ENCODE peak calls at places on chromosomes 6 and 20, in six cellular contexts. One of them, this sample, is unnamed.

GRCh38 chr6:154510144-154510905 is at the start of gene CNKSR3:
- DNase-seq in NCI-H1092: peak; percentile 93
- DNase-seq in activated naive CD4-positive, alpha-beta T cell: no peak
- DNase-seq in NCI-H345: peak; percentile 99
- DNase-seq in naive B cell: no peak
- DNase-seq in stimulated activated naive CD4-positive, alpha-beta T cell: no peak
- DNase-seq in this sample: no peak

GRCh38 chr6:35493307-35493983 is 3.4 kb downstream of the TEAD3 start:
- DNase-seq in activated naive CD4-positive, alpha-beta T cell: no peak
- DNase-seq in NCI-H345: no peak
- DNase-seq in stimulated activated naive CD4-positive, alpha-beta T cell: no peak
- DNase-seq in NCI-H1092: no peak
- DNase-seq in naive B cell: no peak
- DNase-seq in this sample: no peak

GRCh38 chr6:46032112-46032998 is 16.7 kb upstream of the CLIC5 start:
- DNase-seq in NCI-H1092: no peak
- DNase-seq in naive B cell: no peak
- DNase-seq in NCI-H345: no peak
- DNase-seq in activated naive CD4-positive, alpha-beta T cell: no peak
- DNase-seq in stimulated activated naive CD4-positive, alpha-beta T cell: no peak
- DNase-seq in this sample: no peak

GRCh38 chr6:108277831-108278230 is 17.0 kb upstream of the SNX3 start:
- DNase-seq in NCI-H345: no peak
- DNase-seq in stimulated activated naive CD4-positive, alpha-beta T cell: no peak
- DNase-seq in naive B cell: no peak
- DNase-seq in NCI-H1092: no peak
- DNase-seq in activated naive CD4-positive, alpha-beta T cell: no peak
- DNase-seq in this sample: no peak

GRCh38 chr6:137799950-137800568 is 67.0 kb upstream of the TNFAIP3 start:
- DNase-seq in activated naive CD4-positive, alpha-beta T cell: peak; percentile 9
- DNase-seq in NCI-H345: peak; percentile 23
- DNase-seq in naive B cell: peak; percentile 60
- DNase-seq in NCI-H1092: no peak
- DNase-seq in stimulated activated naive CD4-positive, alpha-beta T cell: peak; percentile 84
- DNase-seq in this sample: peak; percentile 66

GRCh38 chr6:15534970-15535369 is 127.9 kb downstream of the DTNBP1 start:
- DNase-seq in activated naive CD4-positive, alpha-beta T cell: no peak
- DNase-seq in stimulated activated naive CD4-positive, alpha-beta T cell: no peak
- DNase-seq in naive B cell: no peak
- DNase-seq in NCI-H345: no peak
- DNase-seq in NCI-H1092: no peak
- DNase-seq in this sample: no peak

GRCh38 chr20:47351643-47352331 is 4.7 kb downstream of the ZMYND8 start:
- DNase-seq in NCI-H1092: peak; percentile 22
- DNase-seq in activated naive CD4-positive, alpha-beta T cell: no peak
- DNase-seq in NCI-H345: no peak
- DNase-seq in stimulated activated naive CD4-positive, alpha-beta T cell: peak; percentile 16
- DNase-seq in naive B cell: no peak
- DNase-seq in this sample: peak; percentile 64

GRCh38 chr20:5918856-5919633 is 31.3 kb downstream of the TRMT6 start:
- DNase-seq in stimulated activated naive CD4-positive, alpha-beta T cell: no peak
- DNase-seq in NCI-H345: no peak
- DNase-seq in naive B cell: no peak
- DNase-seq in activated naive CD4-positive, alpha-beta T cell: no peak
- DNase-seq in NCI-H1092: no peak
- DNase-seq in this sample: peak; percentile 22

GRCh38 chr20:50504231-50504823 is 5.9 kb upstream of the PTPN1 start:
- DNase-seq in activated naive CD4-positive, alpha-beta T cell: no peak
- DNase-seq in NCI-H345: no peak
- DNase-seq in naive B cell: no peak
- DNase-seq in NCI-H1092: no peak
- DNase-seq in stimulated activated naive CD4-positive, alpha-beta T cell: no peak
- DNase-seq in this sample: peak; percentile 41

GRCh38 chr20:58682656-58683055 is 9.9 kb upstream of the NPEPL1 start:
- DNase-seq in NCI-H345: no peak
- DNase-seq in activated naive CD4-positive, alpha-beta T cell: no peak
- DNase-seq in stimulated activated naive CD4-positive, alpha-beta T cell: no peak
- DNase-seq in naive B cell: no peak
- DNase-seq in NCI-H1092: no peak
- DNase-seq in this sample: no peak

GRCh38 chr20:64093013-64093503 is 8.9 kb upstream of the LKAAEAR1 start:
- DNase-seq in activated naive CD4-positive, alpha-beta T cell: no peak
- DNase-seq in naive B cell: no peak
- DNase-seq in NCI-H1092: no peak
- DNase-seq in stimulated activated naive CD4-positive, alpha-beta T cell: no peak
- DNase-seq in NCI-H345: no peak
- DNase-seq in this sample: no peak

GRCh38 chr6:144248470-144249301 is 36.4 kb upstream of the UTRN start:
- DNase-seq in stimulated activated naive CD4-positive, alpha-beta T cell: no peak
- DNase-seq in NCI-H345: no peak
- DNase-seq in naive B cell: no peak
- DNase-seq in NCI-H1092: no peak
- DNase-seq in activated naive CD4-positive, alpha-beta T cell: no peak
- DNase-seq in this sample: no peak

GRCh38 chr6:57284056-57284455 is 33.4 kb upstream of the PRIM2 start:
- DNase-seq in activated naive CD4-positive, alpha-beta T cell: no peak
- DNase-seq in NCI-H1092: no peak
- DNase-seq in naive B cell: no peak
- DNase-seq in NCI-H345: no peak
- DNase-seq in stimulated activated naive CD4-positive, alpha-beta T cell: no peak
- DNase-seq in this sample: no peak

GRCh38 chr20:31549513-31549880 is 35.3 kb downstream of the HM13 start:
- DNase-seq in stimulated activated naive CD4-positive, alpha-beta T cell: no peak
- DNase-seq in NCI-H1092: no peak
- DNase-seq in activated naive CD4-positive, alpha-beta T cell: no peak
- DNase-seq in naive B cell: no peak
- DNase-seq in NCI-H345: no peak
- DNase-seq in this sample: no peak

GRCh38 chr6:47476794-47477496 is 644 bp upstream of the CD2AP start:
- DNase-seq in NCI-H1092: no peak
- DNase-seq in stimulated activated naive CD4-positive, alpha-beta T cell: no peak
- DNase-seq in activated naive CD4-positive, alpha-beta T cell: no peak
- DNase-seq in naive B cell: no peak
- DNase-seq in NCI-H345: no peak
- DNase-seq in this sample: peak; percentile 46

GRCh38 chr20:24956001-24956761 is 7.1 kb downstream of the CST7 start:
- DNase-seq in NCI-H345: no peak
- DNase-seq in activated naive CD4-positive, alpha-beta T cell: no peak
- DNase-seq in NCI-H1092: no peak
- DNase-seq in stimulated activated naive CD4-positive, alpha-beta T cell: no peak
- DNase-seq in naive B cell: no peak
- DNase-seq in this sample: no peak

GRCh38 chr20:49471397-49471796 is 11.1 kb downstream of the KCNB1 start:
- DNase-seq in stimulated activated naive CD4-positive, alpha-beta T cell: no peak
- DNase-seq in NCI-H1092: no peak
- DNase-seq in activated naive CD4-positive, alpha-beta T cell: no peak
- DNase-seq in NCI-H345: no peak
- DNase-seq in naive B cell: no peak
- DNase-seq in this sample: no peak

GRCh38 chr20:50815162-50815989 is 20.5 kb downstream of the BCAS4 start:
- DNase-seq in stimulated activated naive CD4-positive, alpha-beta T cell: peak; percentile 25
- DNase-seq in naive B cell: peak; percentile 42
- DNase-seq in NCI-H345: peak; percentile 43
- DNase-seq in activated naive CD4-positive, alpha-beta T cell: no peak
- DNase-seq in NCI-H1092: no peak
- DNase-seq in this sample: peak; percentile 92

GRCh38 chr20:10848810-10849370 is 175.1 kb upstream of the JAG1 start:
- DNase-seq in stimulated activated naive CD4-positive, alpha-beta T cell: no peak
- DNase-seq in naive B cell: no peak
- DNase-seq in activated naive CD4-positive, alpha-beta T cell: no peak
- DNase-seq in NCI-H1092: no peak
- DNase-seq in NCI-H345: no peak
- DNase-seq in this sample: no peak

GRCh38 chr6:80541186-80541585 is 434.7 kb downstream of the BCKDHB start:
- DNase-seq in stimulated activated naive CD4-positive, alpha-beta T cell: no peak
- DNase-seq in naive B cell: no peak
- DNase-seq in NCI-H345: no peak
- DNase-seq in NCI-H1092: no peak
- DNase-seq in activated naive CD4-positive, alpha-beta T cell: no peak
- DNase-seq in this sample: no peak

GRCh38 chr6:14639983-14640599 is 522.5 kb downstream of the CD83 start:
- DNase-seq in activated naive CD4-positive, alpha-beta T cell: no peak
- DNase-seq in stimulated activated naive CD4-positive, alpha-beta T cell: no peak
- DNase-seq in NCI-H1092: no peak
- DNase-seq in naive B cell: no peak
- DNase-seq in NCI-H345: no peak
- DNase-seq in this sample: no peak

GRCh38 chr20:29743101-29743931 is 1514.1 kb upstream of the DEFB115 start:
- DNase-seq in naive B cell: no peak
- DNase-seq in activated naive CD4-positive, alpha-beta T cell: no peak
- DNase-seq in stimulated activated naive CD4-positive, alpha-beta T cell: no peak
- DNase-seq in NCI-H345: no peak
- DNase-seq in NCI-H1092: no peak
- DNase-seq in this sample: no peak

GRCh38 chr20:62617711-62618483 is 24.4 kb upstream of the SLCO4A1 start:
- DNase-seq in naive B cell: peak; percentile 49
- DNase-seq in activated naive CD4-positive, alpha-beta T cell: no peak
- DNase-seq in NCI-H345: no peak
- DNase-seq in stimulated activated naive CD4-positive, alpha-beta T cell: no peak
- DNase-seq in NCI-H1092: no peak
- DNase-seq in this sample: peak; percentile 46

GRCh38 chr6:36787210-36787609 is 52.0 kb downstream of the CPNE5 start:
- DNase-seq in NCI-H345: no peak
- DNase-seq in NCI-H1092: no peak
- DNase-seq in activated naive CD4-positive, alpha-beta T cell: no peak
- DNase-seq in stimulated activated naive CD4-positive, alpha-beta T cell: no peak
- DNase-seq in naive B cell: no peak
- DNase-seq in this sample: no peak

GRCh38 chr6:33697845-33698244 is 13.7 kb downstream of the UQCC2 start:
- DNase-seq in activated naive CD4-positive, alpha-beta T cell: no peak
- DNase-seq in stimulated activated naive CD4-positive, alpha-beta T cell: no peak
- DNase-seq in NCI-H345: no peak
- DNase-seq in naive B cell: no peak
- DNase-seq in NCI-H1092: no peak
- DNase-seq in this sample: no peak

This sample was measured in OCI-LY7.